ENCODE peak calls at places on chromosomes 3 and 15, in four cellular contexts. One of them, this sample, is unnamed.
A peak's percentile ranks its signal among the peaks of the same experiment; 100 is the strongest.

GRCh38 chr15:26974120-26974780 is 3.3 kb downstream of the GABRG3 start:
- DNase-seq in mucosa of descending colon: no peak
- DNase-seq in choroid plexus epithelial cell: peak; percentile 37
- DNase-seq in right atrium auricular region: no peak
- DNase-seq in this sample: peak; percentile 37

GRCh38 chr15:63238796-63239195 is 38.6 kb upstream of the APH1B start:
- DNase-seq in mucosa of descending colon: no peak
- DNase-seq in choroid plexus epithelial cell: peak; percentile 91
- DNase-seq in right atrium auricular region: no peak
- DNase-seq in this sample: peak; percentile 94

GRCh38 chr3:71575433-71575832 is 8.1 kb downstream of the FOXP1 start:
- DNase-seq in mucosa of descending colon: no peak
- DNase-seq in choroid plexus epithelial cell: no peak
- DNase-seq in right atrium auricular region: no peak
- DNase-seq in this sample: no peak

GRCh38 chr3:158540066-158540465 is 30.9 kb upstream of the MLF1 start:
- DNase-seq in mucosa of descending colon: no peak
- DNase-seq in choroid plexus epithelial cell: no peak
- DNase-seq in right atrium auricular region: no peak
- DNase-seq in this sample: no peak

GRCh38 chr3:127628788-127629456 is at the start of gene PODXL2:
- DNase-seq in mucosa of descending colon: peak; percentile 70
- DNase-seq in choroid plexus epithelial cell: peak; percentile 59
- DNase-seq in right atrium auricular region: no peak
- DNase-seq in this sample: peak; percentile 56

GRCh38 chr3:55203486-55204010 is 275.7 kb upstream of the LRTM1 start:
- DNase-seq in mucosa of descending colon: no peak
- DNase-seq in choroid plexus epithelial cell: no peak
- DNase-seq in right atrium auricular region: no peak
- DNase-seq in this sample: no peak

GRCh38 chr3:9352917-9353823 is 9.7 kb upstream of the THUMPD3 start:
- DNase-seq in mucosa of descending colon: peak; percentile 68
- DNase-seq in choroid plexus epithelial cell: peak; percentile 86
- DNase-seq in right atrium auricular region: peak; percentile 71
- DNase-seq in this sample: peak; percentile 82

GRCh38 chr3:35707904-35708303 is 68.6 kb downstream of the ARPP21 start:
- DNase-seq in mucosa of descending colon: no peak
- DNase-seq in choroid plexus epithelial cell: peak; percentile 22
- DNase-seq in right atrium auricular region: no peak
- DNase-seq in this sample: no peak

GRCh38 chr3:127275287-127275781 is 12.5 kb downstream of the PRR20G start:
- DNase-seq in mucosa of descending colon: no peak
- DNase-seq in choroid plexus epithelial cell: no peak
- DNase-seq in right atrium auricular region: no peak
- DNase-seq in this sample: peak; percentile 89

GRCh38 chr3:31452495-31453106 is 80.1 kb upstream of the STT3B start:
- DNase-seq in mucosa of descending colon: peak; percentile 39
- DNase-seq in choroid plexus epithelial cell: no peak
- DNase-seq in right atrium auricular region: no peak
- DNase-seq in this sample: no peak

GRCh38 chr3:129441782-129442181 is 1.8 kb downstream of the IFT122 start:
- DNase-seq in mucosa of descending colon: no peak
- DNase-seq in choroid plexus epithelial cell: peak; percentile 71
- DNase-seq in right atrium auricular region: no peak
- DNase-seq in this sample: no peak

GRCh38 chr3:43995078-43995928 is 246.4 kb upstream of the TOPAZ1 start:
- DNase-seq in mucosa of descending colon: no peak
- DNase-seq in choroid plexus epithelial cell: peak; percentile 15
- DNase-seq in right atrium auricular region: no peak
- DNase-seq in this sample: peak; percentile 46

GRCh38 chr15:63945005-63945788 is 101.1 kb downstream of the DAPK2 start:
- DNase-seq in mucosa of descending colon: peak; percentile 86
- DNase-seq in choroid plexus epithelial cell: peak; percentile 69
- DNase-seq in right atrium auricular region: peak; percentile 68
- DNase-seq in this sample: peak; percentile 73

GRCh38 chr15:85116925-85117646 is 135.4 kb downstream of the PDE8A start:
- DNase-seq in mucosa of descending colon: no peak
- DNase-seq in choroid plexus epithelial cell: peak; percentile 23
- DNase-seq in right atrium auricular region: no peak
- DNase-seq in this sample: no peak

GRCh38 chr3:186594591-186595113 is 18.2 kb upstream of the AHSG start:
- DNase-seq in mucosa of descending colon: no peak
- DNase-seq in choroid plexus epithelial cell: no peak
- DNase-seq in right atrium auricular region: no peak
- DNase-seq in this sample: no peak

GRCh38 chr15:36612063-36612788 is 32.8 kb downstream of the CDIN1 start:
- DNase-seq in mucosa of descending colon: no peak
- DNase-seq in choroid plexus epithelial cell: peak; percentile 78
- DNase-seq in right atrium auricular region: no peak
- DNase-seq in this sample: peak; percentile 96

GRCh38 chr3:122793568-122794416 is at the start of gene HSPBAP1:
- DNase-seq in mucosa of descending colon: peak; percentile 94
- DNase-seq in choroid plexus epithelial cell: peak; percentile 96
- DNase-seq in right atrium auricular region: peak; percentile 97
- DNase-seq in this sample: peak; percentile 97

GRCh38 chr15:71120428-71120944 is 5.2 kb downstream of the THSD4 start:
- DNase-seq in mucosa of descending colon: no peak
- DNase-seq in choroid plexus epithelial cell: no peak
- DNase-seq in right atrium auricular region: no peak
- DNase-seq in this sample: no peak

GRCh38 chr3:158330820-158331219 is 220.9 kb downstream of the RSRC1 start:
- DNase-seq in mucosa of descending colon: no peak
- DNase-seq in choroid plexus epithelial cell: peak; percentile 65
- DNase-seq in right atrium auricular region: no peak
- DNase-seq in this sample: peak; percentile 72

GRCh38 chr15:77525411-77525811 is 104.7 kb downstream of the HMG20A start:
- DNase-seq in mucosa of descending colon: no peak
- DNase-seq in choroid plexus epithelial cell: no peak
- DNase-seq in right atrium auricular region: no peak
- DNase-seq in this sample: no peak

GRCh38 chr3:193775421-193776077 is 182.5 kb downstream of the OPA1 start:
- DNase-seq in mucosa of descending colon: no peak
- DNase-seq in choroid plexus epithelial cell: no peak
- DNase-seq in right atrium auricular region: no peak
- DNase-seq in this sample: no peak

GRCh38 chr3:27166888-27167287 is 202.3 kb downstream of the NEK10 start:
- DNase-seq in mucosa of descending colon: no peak
- DNase-seq in choroid plexus epithelial cell: peak; percentile 96
- DNase-seq in right atrium auricular region: no peak
- DNase-seq in this sample: peak; percentile 19

GRCh38 chr15:45205192-45205591 is 17.4 kb upstream of the SHF start:
- DNase-seq in mucosa of descending colon: peak; percentile 67
- DNase-seq in choroid plexus epithelial cell: peak; percentile 79
- DNase-seq in right atrium auricular region: no peak
- DNase-seq in this sample: peak; percentile 82

GRCh38 chr3:69848113-69848512 is 108.8 kb downstream of the MITF start:
- DNase-seq in mucosa of descending colon: no peak
- DNase-seq in choroid plexus epithelial cell: no peak
- DNase-seq in right atrium auricular region: no peak
- DNase-seq in this sample: no peak

GRCh38 chr3:24683511-24684384 is 189.1 kb upstream of the THRB start:
- DNase-seq in mucosa of descending colon: no peak
- DNase-seq in choroid plexus epithelial cell: peak; percentile 91
- DNase-seq in right atrium auricular region: no peak
- DNase-seq in this sample: peak; percentile 72

GRCh38 chr3:128076783-128077624 is 24.8 kb downstream of the SEC61A1 start:
- DNase-seq in mucosa of descending colon: peak; percentile 53
- DNase-seq in choroid plexus epithelial cell: peak; percentile 28
- DNase-seq in right atrium auricular region: no peak
- DNase-seq in this sample: no peak

GRCh38 chr15:70025413-70026296 is 72.1 kb downstream of the TLE3 start:
- DNase-seq in mucosa of descending colon: no peak
- DNase-seq in choroid plexus epithelial cell: no peak
- DNase-seq in right atrium auricular region: no peak
- DNase-seq in this sample: no peak

GRCh38 chr15:48283361-48284157 is 47.7 kb upstream of the DUT start:
- DNase-seq in mucosa of descending colon: no peak
- DNase-seq in choroid plexus epithelial cell: peak; percentile 77
- DNase-seq in right atrium auricular region: no peak
- DNase-seq in this sample: no peak

GRCh38 chr3:14340960-14341708 is 61.3 kb upstream of the SLC6A6 start:
- DNase-seq in mucosa of descending colon: no peak
- DNase-seq in choroid plexus epithelial cell: no peak
- DNase-seq in right atrium auricular region: no peak
- DNase-seq in this sample: no peak

DNA sequence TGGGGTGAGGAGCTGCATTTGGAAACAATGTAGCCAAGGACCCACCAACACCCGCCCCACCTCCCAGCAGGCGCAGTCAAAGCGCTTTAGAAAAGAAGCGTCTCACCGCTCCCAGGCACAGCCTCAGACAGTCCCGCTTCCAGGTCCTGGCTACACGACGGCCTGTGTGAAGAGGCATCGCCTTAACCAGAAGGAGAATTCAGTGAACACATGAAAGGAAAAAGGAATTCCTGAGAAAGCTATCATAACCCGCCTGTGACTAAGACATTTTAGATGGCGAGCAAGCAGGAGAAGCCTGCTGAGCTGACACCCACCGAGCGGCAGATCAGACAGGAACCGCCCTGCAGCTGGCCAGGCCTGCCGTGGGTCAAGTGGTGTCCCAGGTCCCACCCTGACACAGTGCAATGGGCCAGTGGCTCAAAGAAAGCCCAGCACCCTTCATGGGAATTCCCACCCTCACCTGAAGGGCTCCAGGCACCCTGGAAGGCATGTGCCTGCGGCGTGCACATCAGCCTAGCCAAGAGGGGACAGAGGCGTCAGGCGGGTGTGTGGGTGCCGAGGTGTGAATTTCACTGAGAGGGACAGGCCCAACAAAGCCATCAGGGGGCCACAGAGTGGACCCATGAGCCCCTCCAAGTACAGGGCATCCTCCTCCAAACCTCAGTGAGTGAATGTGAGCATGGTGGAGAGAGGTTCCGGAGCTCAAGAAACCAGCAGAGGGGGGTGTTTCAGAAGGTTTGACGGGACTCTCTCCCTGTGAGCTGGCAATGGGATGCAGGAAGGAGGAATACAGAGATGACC is 144.8 kb downstream of the NSMCE3 start:
- DNase-seq in mucosa of descending colon: no peak
- DNase-seq in choroid plexus epithelial cell: peak; percentile 54
- DNase-seq in right atrium auricular region: no peak
- DNase-seq in this sample: no peak
- TF ChIP-seq CTCF in mucosa of descending colon: no peak
- TF ChIP-seq CTCF in choroid plexus epithelial cell: peak; percentile 53
- TF ChIP-seq CTCF in right atrium auricular region: no peak
- TF ChIP-seq CTCF in this sample: no peak

DNA sequence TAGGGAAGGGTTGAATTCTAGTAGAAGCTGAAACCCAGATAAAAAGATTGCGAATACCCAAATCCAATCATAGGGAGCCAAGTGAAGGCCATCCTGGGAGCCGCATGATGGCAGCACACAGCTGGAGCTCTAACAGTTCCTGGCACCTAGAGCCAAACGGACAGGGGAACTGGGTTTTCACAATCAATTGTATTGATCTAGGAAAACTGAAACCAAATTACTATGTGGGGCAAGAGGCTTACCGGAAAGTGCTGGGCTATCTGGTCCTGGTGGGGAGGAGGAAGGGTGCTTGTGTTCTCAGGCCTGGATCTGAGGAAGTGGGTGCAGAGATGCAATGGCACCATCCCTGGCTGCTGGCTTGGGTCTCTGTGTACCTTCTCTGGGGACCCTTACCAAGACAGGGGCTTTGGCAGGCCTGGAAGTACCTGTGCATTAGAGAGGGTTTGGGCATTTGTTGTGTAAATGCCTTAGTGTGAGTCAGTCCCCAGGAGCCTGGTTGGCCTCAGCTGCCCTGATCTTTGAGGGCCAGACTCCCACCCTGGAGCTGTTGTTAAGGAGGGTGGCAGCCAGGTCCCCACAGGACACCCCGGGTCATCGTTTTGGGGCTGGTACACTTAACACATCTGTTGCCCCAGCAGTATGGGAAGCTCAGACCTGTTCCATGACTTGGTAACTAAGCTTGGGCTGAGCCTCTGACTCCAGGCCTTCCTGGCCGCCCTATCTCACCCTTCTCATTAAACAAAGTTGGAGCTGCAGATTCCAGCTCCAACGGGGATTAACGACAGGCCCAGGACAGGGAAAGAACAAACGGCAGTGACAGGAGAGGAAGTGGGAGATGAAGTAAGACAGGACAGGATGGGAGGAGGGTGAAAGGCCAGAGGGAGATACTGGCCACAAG is 8.9 kb upstream of the FURIN start:
- DNase-seq in mucosa of descending colon: no peak
- DNase-seq in choroid plexus epithelial cell: no peak
- DNase-seq in right atrium auricular region: peak; percentile 57
- DNase-seq in this sample: no peak
- TF ChIP-seq CTCF in mucosa of descending colon: no peak
- TF ChIP-seq CTCF in choroid plexus epithelial cell: no peak
- TF ChIP-seq CTCF in right atrium auricular region: no peak
- TF ChIP-seq CTCF in this sample: no peak

GRCh38 chr15:57364282-57365007 is 11.9 kb upstream of the CGNL1 start:
- DNase-seq in mucosa of descending colon: no peak
- DNase-seq in choroid plexus epithelial cell: peak; percentile 57
- DNase-seq in right atrium auricular region: no peak
- DNase-seq in this sample: no peak
- TF ChIP-seq CTCF in mucosa of descending colon: no peak
- TF ChIP-seq CTCF in choroid plexus epithelial cell: peak; percentile 74
- TF ChIP-seq CTCF in right atrium auricular region: peak; percentile 37
- TF ChIP-seq CTCF in this sample: no peak

DNA sequence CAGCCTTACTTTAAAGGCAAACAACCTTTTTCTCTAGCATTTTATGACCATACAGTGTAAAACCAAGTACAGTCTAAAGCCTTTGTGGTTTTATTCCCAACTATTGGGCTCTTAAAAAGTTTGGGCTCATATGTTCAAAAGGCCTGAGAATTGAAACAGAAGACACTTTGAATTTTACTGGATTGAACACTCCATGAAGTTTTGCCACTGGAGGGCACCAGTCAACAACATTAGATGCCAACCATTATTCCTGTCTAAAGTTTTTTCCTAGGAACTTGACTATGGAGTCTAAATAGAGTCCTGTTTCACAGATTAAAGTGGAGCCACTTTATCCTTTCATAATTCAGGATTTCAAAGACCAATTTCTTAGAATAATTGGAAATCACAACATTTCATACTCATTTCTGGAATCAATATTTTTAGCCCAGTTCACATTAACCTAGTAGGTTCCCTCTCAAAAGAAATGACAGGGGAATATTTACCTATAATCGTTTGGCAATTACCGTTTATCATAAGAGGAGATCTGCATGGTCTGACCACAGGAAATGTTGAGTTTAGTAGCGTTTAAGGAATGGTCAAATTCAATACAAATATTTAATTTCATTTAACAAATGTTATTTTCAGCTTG is 244.1 kb upstream of the PDZRN3 start:
- DNase-seq in mucosa of descending colon: no peak
- DNase-seq in choroid plexus epithelial cell: peak; percentile 67
- DNase-seq in right atrium auricular region: no peak
- DNase-seq in this sample: peak; percentile 48
- TF ChIP-seq CTCF in mucosa of descending colon: no peak
- TF ChIP-seq CTCF in choroid plexus epithelial cell: peak; percentile 64
- TF ChIP-seq CTCF in right atrium auricular region: peak; percentile 64
- TF ChIP-seq CTCF in this sample: peak; percentile 67

DNA sequence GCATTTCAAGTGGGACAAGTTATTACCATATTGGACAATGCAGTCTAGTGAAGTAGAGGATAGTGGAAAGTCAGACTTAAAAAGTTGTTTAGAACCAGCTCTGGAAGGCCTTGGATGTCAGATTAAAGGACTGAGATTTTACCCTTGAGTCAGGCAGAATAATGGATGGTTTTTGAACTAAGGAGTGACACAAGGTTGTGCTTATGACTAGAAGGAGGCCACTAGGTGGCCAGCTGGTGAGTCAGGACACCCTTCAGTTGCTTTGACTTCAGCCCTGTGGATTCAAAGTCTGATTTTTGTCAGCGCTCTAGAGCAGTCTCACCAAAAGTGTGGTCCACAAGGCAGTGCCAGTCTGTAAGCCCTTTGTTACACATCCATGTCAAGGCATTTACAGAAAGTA is 3.8 kb upstream of the GABPB1 start:
- DNase-seq in mucosa of descending colon: no peak
- DNase-seq in choroid plexus epithelial cell: peak; percentile 64
- DNase-seq in right atrium auricular region: no peak
- DNase-seq in this sample: peak; percentile 54
- TF ChIP-seq CTCF in mucosa of descending colon: no peak
- TF ChIP-seq CTCF in choroid plexus epithelial cell: peak; percentile 66
- TF ChIP-seq CTCF in right atrium auricular region: no peak
- TF ChIP-seq CTCF in this sample: peak; percentile 52

This sample was measured in epithelial cell of esophagus.